ENCODE peak calls at places on chromosome 17, in six cellular contexts. L is GM12878, A is K562, Z is SK-N-SH, G is HepG2, W is H1. V is an unnamed sample.

GRCh38 chr17:39169101-39169500 is 3.1 kb upstream of the ARL5C start:
- DNase-seq in L (no peak), A (no peak), Z (no peak), G (no peak), W (no peak), V (peak)

GRCh38 chr17:63842173-63842539 is 329 bp downstream of the SMARCD2 start:
- DNase-seq in L (no peak), A (no peak), Z (no peak), G (no peak), W (peak), V (peak)

GRCh38 chr17:79377230-79377790 is 233.5 kb downstream of the RBFOX3 start:
- DNase-seq in L (no peak), A (no peak), Z (no peak), G (no peak), W (no peak), V (no peak)

GRCh38 chr17:58402047-58402446 is 15.3 kb downstream of the RNF43 start:
- DNase-seq in L (no peak), A (no peak), Z (no peak), G (no peak), W (no peak), V (no peak)

GRCh38 chr17:77645441-77646430 is 312.8 kb upstream of the TNRC6C start:
- DNase-seq in L (no peak), A (no peak), Z (no peak), G (no peak), W (no peak), V (no peak)

GRCh38 chr17:31696184-31696602 is 162.9 kb downstream of the COPRS start:
- DNase-seq in L (no peak), A (no peak), Z (peak), G (peak), W (peak), V (no peak)

GRCh38 chr17:82828875-82829487 is 10.8 kb downstream of the ZNF750 start:
- DNase-seq in L (no peak), A (no peak), Z (no peak), G (no peak), W (no peak), V (no peak)

GRCh38 chr17:43734376-43734775 is 24.2 kb downstream of the SOST start:
- DNase-seq in L (no peak), A (no peak), Z (no peak), G (no peak), W (no peak), V (no peak)

GRCh38 chr17:78179372-78179771 is 7.5 kb downstream of the TK1 start:
- DNase-seq in L (no peak), A (no peak), Z (no peak), G (no peak), W (no peak), V (no peak)

GRCh38 chr17:75521290-75521689 is 4.2 kb upstream of the LLGL2 start:
- DNase-seq in L (no peak), A (no peak), Z (no peak), G (no peak), W (no peak), V (no peak)

GRCh38 chr17:2122641-2123302 is 67.9 kb downstream of the HIC1 start:
- DNase-seq in L (no peak), A (no peak), Z (peak), G (no peak), W (no peak), V (peak)

GRCh38 chr17:4004517-4005295 is 40.5 kb upstream of the ATP2A3 start:
- DNase-seq in L (peak), A (peak), Z (peak), G (peak), W (peak), V (peak)

GRCh38 chr17:19249681-19250080 is 12.5 kb downstream of the EPN2 start:
- DNase-seq in L (no peak), A (no peak), Z (no peak), G (no peak), W (no peak), V (no peak)

GRCh38 chr17:19250421-19251141 is 13.4 kb downstream of the EPN2 start:
- DNase-seq in L (no peak), A (no peak), Z (peak), G (no peak), W (no peak), V (no peak)

GRCh38 chr17:19247423-19247822 is 10.3 kb downstream of the EPN2 start:
- DNase-seq in L (no peak), A (no peak), Z (peak), G (no peak), W (no peak), V (no peak)

GRCh38 chr17:19248149-19248922 is 11.2 kb downstream of the EPN2 start:
- DNase-seq in L (no peak), A (peak), Z (no peak), G (no peak), W (no peak), V (no peak)

DNA sequence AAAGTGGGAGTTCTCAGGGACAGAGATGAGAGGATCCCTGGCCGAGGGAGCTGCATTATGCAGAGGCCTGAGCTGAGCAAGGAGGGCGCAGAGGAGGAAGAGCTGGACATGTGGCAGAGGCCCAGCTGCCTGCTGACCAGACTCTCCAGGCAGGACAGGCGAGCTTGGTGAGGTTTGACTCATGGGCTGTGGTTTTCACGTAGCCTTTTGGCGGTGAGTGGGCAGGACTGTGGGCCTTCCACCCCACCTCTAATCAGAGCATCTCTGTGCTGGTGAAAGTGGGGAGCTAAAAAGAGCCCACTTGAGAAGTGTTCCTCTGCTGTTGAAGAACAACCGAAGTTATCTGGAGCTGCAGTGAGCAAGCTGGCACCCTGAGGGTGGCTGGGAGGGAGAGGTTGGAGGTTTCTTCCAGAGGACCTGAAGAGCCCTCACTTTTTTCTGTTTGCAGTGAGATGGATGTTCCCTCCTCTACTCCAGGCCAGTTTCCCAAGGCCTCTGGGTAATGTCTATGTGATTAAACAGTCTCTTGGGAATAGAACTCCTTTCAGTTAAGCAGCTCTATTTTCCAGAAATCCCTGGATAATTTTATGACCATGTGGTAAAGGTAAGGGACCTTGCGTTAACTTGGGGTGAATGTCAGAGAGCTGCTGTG is 11.9 kb downstream of the EPN2 start:
- DNase-seq in L (no peak), A (no peak), Z (no peak), G (no peak), W (no peak), V (no peak)
- H3K27ac ChIP-seq in L (no peak), A (no peak), Z (peak), G (no peak), W (no peak), V (no peak)

GRCh38 chr17:68600123-68600880 is 865 bp downstream of the FAM20A start:
- DNase-seq in L (no peak), A (no peak), Z (peak), G (peak), W (peak), V (no peak)
- TF ChIP-seq CTCF in L (no peak), A (no peak), Z (no peak), G (peak), W (peak), V (no peak)

DNA sequence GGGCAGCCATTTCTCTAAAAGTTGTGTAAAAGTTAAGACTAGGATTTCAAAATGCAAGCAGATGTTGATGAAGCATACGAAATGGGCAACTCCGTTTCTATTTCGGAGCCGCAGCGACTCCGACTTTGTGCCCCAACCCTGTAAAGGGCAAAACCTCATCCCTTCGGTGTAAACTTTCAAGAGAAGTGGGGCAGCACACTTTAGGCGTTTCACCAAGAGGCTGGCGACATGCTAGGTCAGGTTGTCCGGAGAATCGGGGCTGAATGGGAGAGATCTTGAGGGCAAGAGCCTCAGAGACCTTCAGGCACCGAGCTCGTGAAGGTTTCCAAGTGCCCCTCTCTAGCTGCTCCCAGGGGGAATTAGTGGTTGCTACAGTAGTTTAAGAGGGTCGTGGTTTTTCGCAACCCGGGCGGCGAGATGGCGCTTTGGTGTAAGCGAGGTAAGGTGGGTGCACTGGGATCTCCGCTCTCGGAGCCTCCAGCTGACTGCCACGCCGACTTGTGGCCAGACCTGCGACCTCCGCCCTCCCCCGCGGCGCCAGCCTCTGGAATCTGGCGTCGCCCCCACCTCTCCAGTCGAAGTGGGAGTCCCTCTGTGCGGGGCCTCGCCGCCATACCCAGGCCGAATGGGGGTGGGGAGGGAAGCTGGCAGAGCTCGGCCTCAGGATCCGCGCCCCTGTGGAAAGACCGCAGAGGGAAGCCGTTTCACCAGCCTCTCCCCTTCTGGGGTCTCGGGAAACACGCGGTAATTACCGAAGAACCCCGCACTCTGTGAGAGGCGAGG is 979 bp upstream of the HEXIM2 start:
- DNase-seq in L (no peak), A (peak), Z (peak), G (peak), W (peak), V (peak)
- TF ChIP-seq GABPA in L (no peak), A (no peak), Z (no peak), G (peak), W (peak), V (no peak)

GRCh38 chr17:37450090-37450489 is 39.6 kb upstream of the DUSP14 start:
- DNase-seq in L (no peak), A (no peak), Z (no peak), G (no peak), W (no peak), V (no peak)
- H3K27ac ChIP-seq in L (no peak), A (no peak), Z (no peak), G (no peak), W (peak), V (no peak)

DNA sequence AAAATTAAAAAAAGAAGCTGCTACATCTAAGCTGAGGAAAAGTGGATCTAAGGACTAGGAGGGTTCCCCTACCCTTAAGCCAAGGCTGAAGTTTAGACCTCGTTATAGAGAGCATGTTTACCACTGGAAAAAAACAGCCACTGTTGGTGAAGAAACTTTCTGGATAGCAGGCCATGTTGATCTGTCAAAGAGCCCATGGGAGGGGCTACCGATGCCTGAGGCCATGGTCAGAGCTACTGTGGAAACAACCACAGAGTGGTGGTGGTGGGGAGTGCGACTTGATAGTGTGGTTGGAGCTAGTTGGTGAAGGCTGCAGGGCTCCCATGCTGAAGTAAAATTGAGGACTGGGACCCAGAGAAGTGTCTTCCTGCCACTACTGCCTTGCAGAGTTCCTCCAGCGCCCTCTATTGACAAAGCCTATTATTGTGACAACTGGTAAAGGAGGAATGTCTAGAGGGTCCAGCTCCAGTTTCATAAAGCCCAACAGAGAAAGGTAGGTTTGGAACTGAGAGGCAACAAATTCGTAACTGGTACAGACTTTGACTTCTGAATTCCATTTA is 12.7 kb upstream of the FAM20A start:
- DNase-seq in L (no peak), A (peak), Z (peak), G (peak), W (peak), V (peak)
- TF ChIP-seq CTCF in L (peak), A (peak), Z (peak), G (peak), W (peak), V (peak)

V was measured in HL-60.